ENCODE peak calls at places on chromosomes 5 and 9, in eight cellular contexts. O is ovary, F is kidney, N is upper lobe of right lung, K is upper lobe of left lung, I is left ventricle myocardium inferior, A is aorta, R is Peyer's patch. Q is an unnamed sample.
A peak's percentile ranks its signal among the peaks of the same experiment; 100 is the strongest.

GRCh38 chr9:98775831-98776441 is 20.4 kb downstream of the ANKS6 start:
- DNase-seq in O (no peak), F (no peak), N (no peak), K (no peak), I (no peak), A (no peak), R (peak; percentile 32), Q (no peak)

GRCh38 chr9:35605336-35606137 is 475 bp downstream of the TESK1 start:
- DNase-seq in O (peak; percentile 67), F (peak; percentile 88), N (no peak), K (no peak), I (no peak), A (peak; percentile 79), R (peak; percentile 59), Q (peak; percentile 69)

GRCh38 chr9:83511051-83511450 is 27.1 kb downstream of the FRMD3 start:
- DNase-seq in O (no peak), F (no peak), N (no peak), K (no peak), I (no peak), A (no peak), R (no peak), Q (no peak)

GRCh38 chr9:4970970-4971641 is 14.0 kb upstream of the JAK2 start:
- DNase-seq in O (no peak), F (no peak), N (no peak), K (no peak), I (no peak), A (no peak), R (peak; percentile 60), Q (no peak)

GRCh38 chr5:36240779-36241635 is 718 bp downstream of the NADK2 start:
- DNase-seq in O (peak; percentile 83), F (peak; percentile 88), N (peak; percentile 80), K (peak; percentile 61), I (peak; percentile 66), A (peak; percentile 86), R (peak; percentile 55), Q (peak; percentile 66)

GRCh38 chr5:101995585-101995984 is 300.5 kb downstream of the SLCO4C1 start:
- DNase-seq in O (no peak), F (no peak), N (no peak), K (no peak), I (no peak), A (no peak), R (no peak), Q (no peak)

GRCh38 chr9:4366649-4367330 is 66.9 kb upstream of the GLIS3 start:
- DNase-seq in O (no peak), F (no peak), N (no peak), K (peak; percentile 25), I (no peak), A (no peak), R (no peak), Q (no peak)

GRCh38 chr5:178524093-178524882 is 65.9 kb downstream of the COL23A1 start:
- DNase-seq in O (no peak), F (peak; percentile 24), N (no peak), K (no peak), I (no peak), A (peak; percentile 51), R (no peak), Q (no peak)

GRCh38 chr5:149002053-149002452 is 60.8 kb downstream of the SH3TC2 start:
- DNase-seq in O (no peak), F (no peak), N (no peak), K (peak; percentile 47), I (no peak), A (no peak), R (no peak), Q (no peak)

GRCh38 chr5:122726990-122727616 is 47.8 kb upstream of the SNX2 start:
- DNase-seq in O (no peak), F (no peak), N (no peak), K (no peak), I (no peak), A (no peak), R (no peak), Q (no peak)

GRCh38 chr5:166013417-166013816 is 2278.0 kb upstream of the WWC1 start:
- DNase-seq in O (no peak), F (no peak), N (no peak), K (no peak), I (no peak), A (no peak), R (no peak), Q (no peak)

GRCh38 chr9:124221685-124222084 is 36.1 kb upstream of the NEK6 start:
- DNase-seq in O (no peak), F (no peak), N (no peak), K (no peak), I (no peak), A (no peak), R (no peak), Q (no peak)

DNA sequence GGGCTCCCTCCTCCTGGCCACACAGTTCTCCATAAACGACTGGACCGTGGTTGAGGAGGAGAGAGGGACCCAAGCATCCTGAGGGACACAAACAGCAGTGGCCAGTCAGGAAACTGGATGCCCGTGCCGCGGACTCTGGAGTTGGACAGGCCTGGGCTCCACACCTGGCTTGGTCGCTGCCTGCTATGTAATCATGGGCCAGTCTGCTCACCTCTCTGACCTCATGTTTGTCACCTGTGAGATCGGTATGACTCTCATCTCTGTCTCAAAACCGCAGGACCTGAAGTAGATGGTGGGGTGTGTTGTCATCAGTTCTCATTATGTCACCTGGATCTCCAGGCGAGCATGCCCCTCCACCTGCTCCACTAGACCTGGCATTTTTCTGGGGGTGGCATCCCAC is 14.5 kb downstream of the CXXC5 start:
- DNase-seq in O (no peak), F (no peak), N (no peak), K (no peak), I (no peak), A (no peak), R (no peak), Q (peak; percentile 17)
- H3K4me1 ChIP-seq in O (peaks cover 13% of the 10 kb centered on the region), F (peaks cover 83% of the 10 kb centered on the region), N (peaks cover 77% of the 10 kb centered on the region), K (peaks cover 68% of the 10 kb centered on the region), I (peaks cover 99% of the 10 kb centered on the region), A (no peaks in the 10 kb centered on the region), R (peaks cover 75% of the 10 kb centered on the region), Q (peaks cover 27% of the 10 kb centered on the region)

DNA sequence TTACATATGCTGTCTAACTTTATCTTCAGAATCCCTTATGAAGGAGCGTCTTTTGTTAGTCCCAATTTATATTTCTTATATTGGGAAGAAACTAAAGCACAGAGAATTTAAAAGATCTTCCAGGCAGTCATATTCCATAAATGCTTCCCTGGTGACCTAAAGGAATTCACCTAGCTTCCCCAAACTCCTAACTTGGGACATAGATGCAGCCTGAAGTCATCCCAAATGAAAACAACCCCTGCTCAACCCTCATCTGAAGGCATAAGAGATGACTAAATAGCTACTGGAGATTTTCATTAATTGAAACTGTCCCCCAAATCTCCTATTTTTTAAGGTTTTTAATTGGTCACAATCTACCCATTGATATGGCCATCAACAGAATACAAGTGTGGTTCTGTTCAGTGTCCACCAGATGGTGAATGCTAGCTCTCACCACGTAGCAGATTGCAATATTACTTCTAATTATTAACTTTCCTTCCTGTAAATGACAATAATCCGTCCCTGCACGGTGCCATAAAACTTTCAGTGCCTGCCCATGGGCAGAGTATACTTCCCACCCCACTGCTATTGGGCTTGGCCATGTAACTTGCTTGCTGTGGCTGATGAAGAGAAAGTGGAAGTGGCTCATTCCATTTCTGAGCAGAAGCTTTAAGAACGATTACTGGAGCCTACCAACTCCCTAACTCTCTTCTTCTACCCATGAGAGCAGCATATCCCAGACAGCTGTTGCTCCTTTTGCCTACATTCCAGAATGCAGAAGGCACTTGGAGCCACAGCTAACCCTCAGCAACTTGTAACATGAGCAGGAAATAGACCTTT is 18.7 kb downstream of the PRUNE2 start:
- DNase-seq in O (no peak), F (no peak), N (no peak), K (no peak), I (no peak), A (no peak), R (no peak), Q (no peak)
- H3K4me1 ChIP-seq in O (no peaks in the 10 kb centered on the region), F (no peaks in the 10 kb centered on the region), N (no peaks in the 10 kb centered on the region), K (no peaks in the 10 kb centered on the region), I (no peaks in the 10 kb centered on the region), A (peaks cover 21% of the 10 kb centered on the region), R (no peaks in the 10 kb centered on the region), Q (no peaks in the 10 kb centered on the region)

DNA sequence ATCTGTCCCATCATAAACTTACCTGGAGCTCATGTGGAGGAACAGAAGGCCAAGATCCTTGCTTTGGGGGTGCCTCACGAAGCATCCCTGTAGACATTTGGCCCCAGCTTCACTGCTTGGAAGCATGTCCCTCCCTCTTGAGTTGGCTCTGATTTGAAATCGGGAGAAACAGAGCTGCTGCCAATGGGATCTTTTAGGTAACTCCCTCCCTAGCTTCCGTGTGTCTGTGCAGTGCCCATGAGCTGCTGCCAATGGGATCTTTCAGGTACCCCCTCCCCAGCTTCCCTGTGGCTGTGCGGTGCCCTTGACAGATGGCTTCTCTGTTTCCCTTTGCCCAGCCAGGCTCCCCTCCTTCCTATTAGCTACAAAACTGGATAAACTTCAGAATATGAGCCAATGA is 178.0 kb downstream of the NR3C1 start:
- DNase-seq in O (no peak), F (no peak), N (no peak), K (no peak), I (no peak), A (no peak), R (no peak), Q (no peak)
- H3K4me1 ChIP-seq in O (no peaks in the 10 kb centered on the region), F (peaks cover 7% of the 10 kb centered on the region), N (peaks cover 22% of the 10 kb centered on the region), K (peaks cover 21% of the 10 kb centered on the region), I (peaks cover 40% of the 10 kb centered on the region), A (no peaks in the 10 kb centered on the region), R (no peaks in the 10 kb centered on the region), Q (peaks cover 9% of the 10 kb centered on the region)

GRCh38 chr5:151079838-151080619 is 805 bp downstream of the TNIP1 start:
- DNase-seq in O (no peak), F (no peak), N (no peak), K (no peak), I (no peak), A (no peak), R (no peak), Q (no peak)
- H3K4me1 ChIP-seq in O (peaks cover 4% of the 10 kb centered on the region), F (peaks cover 45% of the 10 kb centered on the region), N (peaks cover 75% of the 10 kb centered on the region), K (peaks cover 69% of the 10 kb centered on the region), I (peaks cover 84% of the 10 kb centered on the region), A (no peaks in the 10 kb centered on the region), R (peaks cover 27% of the 10 kb centered on the region), Q (peaks cover 21% of the 10 kb centered on the region)

GRCh38 chr5:58412081-58412480 is 47.8 kb downstream of the PLK2 start:
- DNase-seq in O (no peak), F (no peak), N (no peak), K (no peak), I (no peak), A (no peak), R (no peak), Q (no peak)
- H3K4me1 ChIP-seq in O (no peaks in the 10 kb centered on the region), F (no peaks in the 10 kb centered on the region), N (no peaks in the 10 kb centered on the region), K (no peaks in the 10 kb centered on the region), I (peaks cover 9% of the 10 kb centered on the region), A (no peaks in the 10 kb centered on the region), R (no peaks in the 10 kb centered on the region), Q (peaks cover 1% of the 10 kb centered on the region)

GRCh38 chr9:33840381-33840780 is 23.4 kb downstream of the UBE2R2 start:
- DNase-seq in O (no peak), F (no peak), N (no peak), K (no peak), I (no peak), A (no peak), R (no peak), Q (no peak)
- H3K4me1 ChIP-seq in O (peaks cover 7% of the 10 kb centered on the region), F (no peaks in the 10 kb centered on the region), N (peaks cover 36% of the 10 kb centered on the region), K (peaks cover 53% of the 10 kb centered on the region), I (peaks cover 82% of the 10 kb centered on the region), A (peaks cover 3% of the 10 kb centered on the region), R (no peaks in the 10 kb centered on the region), Q (peaks cover 13% of the 10 kb centered on the region)